ENCODE peak calls at places on chromosome 22, in six cellular contexts. F is fibroblast of lung, I is PC-3, S is cardiac muscle cell, E is AG04449, C is MM.1S. P is an unnamed sample.

GRCh38 chr22:45510376-45511232 is 7.9 kb downstream of the FBLN1 start:
- DNase-seq in C (no peak), S (no peak), E (no peak), I (no peak), F (peak), P (no peak)

GRCh38 chr22:28139993-28140392 is 220.9 kb upstream of the PITPNB start:
- DNase-seq in E (peak), S (peak), F (peak), C (no peak), I (peak), P (peak)

GRCh38 chr22:46065733-46066454 is 84.4 kb upstream of the PPARA start:
- DNase-seq in F (no peak), C (no peak), S (no peak), E (no peak), I (peak), P (peak)

GRCh38 chr22:32158712-32159533 is at the start of gene C22orf42:
- DNase-seq in I (no peak), S (no peak), C (no peak), E (no peak), F (no peak), P (no peak)

GRCh38 chr22:39520874-39521857 is 804 bp downstream of the ATF4 start:
- DNase-seq in E (no peak), C (peak), S (peak), I (peak), F (peak), P (peak)

GRCh38 chr22:46833228-46833627 is 70.8 kb downstream of the TBC1D22A start:
- DNase-seq in C (no peak), S (peak), E (no peak), I (no peak), F (peak), P (peak)

GRCh38 chr22:25853902-25854301 is 111.9 kb downstream of the MYO18B start:
- DNase-seq in C (no peak), F (no peak), S (no peak), E (no peak), I (peak), P (no peak)

GRCh38 chr22:27419473-27419872 is 382.1 kb downstream of the MN1 start:
- DNase-seq in E (no peak), I (no peak), S (no peak), C (no peak), F (peak), P (no peak)

GRCh38 chr22:45671783-45672563 is at the start of gene ATXN10:
- DNase-seq in S (peak), E (no peak), C (peak), F (peak), I (peak), P (peak)

GRCh38 chr22:39101226-39101625 is 4.2 kb downstream of the APOBEC3H start:
- DNase-seq in S (no peak), F (no peak), E (no peak), I (no peak), C (no peak), P (no peak)

GRCh38 chr22:41367680-41368542 is 13.8 kb upstream of the TEF start:
- DNase-seq in E (no peak), S (no peak), C (no peak), F (peak), I (no peak), P (peak)

GRCh38 chr22:31160328-31160978 is 471 bp downstream of the RNF185 start:
- DNase-seq in C (no peak), I (no peak), S (peak), E (no peak), F (peak), P (peak)

GRCh38 chr22:40021401-40022000 is 26.7 kb downstream of the FAM83F start:
- DNase-seq in S (no peak), F (no peak), C (no peak), I (no peak), E (no peak), P (no peak)

GRCh38 chr22:46089426-46090041 is 60.8 kb upstream of the PPARA start:
- DNase-seq in F (no peak), E (no peak), I (no peak), S (no peak), C (no peak), P (no peak)

GRCh38 chr22:20131856-20132685 is 467 bp downstream of the ZDHHC8 start:
- DNase-seq in S (no peak), I (no peak), C (no peak), E (no peak), F (no peak), P (no peak)

GRCh38 chr22:25827415-25827814 is 85.4 kb downstream of the MYO18B start:
- DNase-seq in I (no peak), F (no peak), C (no peak), S (no peak), E (no peak), P (no peak)

GRCh38 chr22:40421941-40422340 is 51.5 kb downstream of the SGSM3 start:
- DNase-seq in I (no peak), F (no peak), S (no peak), E (no peak), C (no peak), P (no peak)

GRCh38 chr22:49400136-49400865 is 427.4 kb downstream of the BRD1 start:
- DNase-seq in F (peak), C (no peak), E (no peak), I (peak), S (no peak), P (no peak)

GRCh38 chr22:11066458-11067285 is 4461.3 kb upstream of the OR11H1 start:
- DNase-seq in C (no peak), S (no peak), F (no peak), E (no peak), I (no peak), P (no peak)

GRCh38 chr22:36419912-36420882 is 32.4 kb upstream of the MYH9 start:
- DNase-seq in E (no peak), C (no peak), I (no peak), S (no peak), F (no peak), P (no peak)

GRCh38 chr22:33658775-33659174 is 261.5 kb downstream of the LARGE1 start:
- DNase-seq in S (no peak), F (no peak), I (no peak), C (no peak), E (no peak), P (no peak)

GRCh38 chr22:22593964-22594656 is 35.0 kb upstream of the PRAME start:
- DNase-seq in I (peak), C (peak), S (no peak), F (peak), E (no peak), P (peak)

GRCh38 chr22:27558658-27559371 is 242.7 kb downstream of the MN1 start:
- DNase-seq in E (no peak), I (no peak), S (no peak), F (no peak), C (no peak), P (no peak)

GRCh38 chr22:46660604-46661201 is 40.5 kb downstream of the GRAMD4 start:
- DNase-seq in E (no peak), C (no peak), I (no peak), F (no peak), S (no peak), P (no peak)

GRCh38 chr22:47178339-47178738 is 415.9 kb downstream of the TBC1D22A start:
- DNase-seq in E (no peak), C (no peak), F (no peak), I (no peak), S (no peak), P (no peak)

GRCh38 chr22:50180727-50181521 is 4.8 kb upstream of the TRABD start:
- DNase-seq in S (no peak), F (no peak), E (no peak), C (no peak), I (no peak), P (no peak)

GRCh38 chr22:30600925-30601324 is 6.0 kb upstream of the TCN2 start:
- DNase-seq in C (no peak), F (no peak), I (no peak), E (no peak), S (no peak), P (no peak)

GRCh38 chr22:39622881-39623367 is 52.4 kb downstream of the CACNA1I start:
- DNase-seq in F (peak), E (no peak), S (peak), I (peak), C (peak), P (no peak)

GRCh38 chr22:31272522-31273446 is 19.5 kb downstream of the PIK3IP1 start:
- DNase-seq in F (peak), E (no peak), I (peak), S (peak), C (peak), P (peak)

GRCh38 chr22:22720724-22721261 is 76.4 kb downstream of the GGTLC2 start:
- DNase-seq in F (no peak), E (no peak), C (peak), I (no peak), S (no peak), P (no peak)

GRCh38 chr22:48714231-48714630 is 1113.4 kb downstream of the BRD1 start:
- DNase-seq in I (no peak), E (no peak), F (no peak), C (no peak), S (no peak), P (no peak)

GRCh38 chr22:31179345-31179744 is 19.4 kb downstream of the RNF185 start:
- DNase-seq in F (peak), E (no peak), I (peak), C (no peak), S (no peak), P (peak)

GRCh38 chr22:34395370-34395769 is 475.1 kb upstream of the LARGE1 start:
- DNase-seq in E (no peak), S (no peak), I (no peak), C (no peak), F (no peak), P (no peak)

GRCh38 chr22:46043816-46044717 is 67.1 kb upstream of the WNT7B start:
- DNase-seq in E (no peak), I (peak), S (no peak), F (peak), C (no peak), P (peak)

GRCh38 chr22:20238567-20239062 is 29.5 kb downstream of the RTN4R start:
- DNase-seq in F (no peak), C (peak), I (peak), E (no peak), S (peak), P (no peak)

GRCh38 chr22:20196094-20196840 is 45.4 kb upstream of the CCDC188 start:
- DNase-seq in I (no peak), S (no peak), E (no peak), F (no peak), C (no peak), P (no peak)

DNA sequence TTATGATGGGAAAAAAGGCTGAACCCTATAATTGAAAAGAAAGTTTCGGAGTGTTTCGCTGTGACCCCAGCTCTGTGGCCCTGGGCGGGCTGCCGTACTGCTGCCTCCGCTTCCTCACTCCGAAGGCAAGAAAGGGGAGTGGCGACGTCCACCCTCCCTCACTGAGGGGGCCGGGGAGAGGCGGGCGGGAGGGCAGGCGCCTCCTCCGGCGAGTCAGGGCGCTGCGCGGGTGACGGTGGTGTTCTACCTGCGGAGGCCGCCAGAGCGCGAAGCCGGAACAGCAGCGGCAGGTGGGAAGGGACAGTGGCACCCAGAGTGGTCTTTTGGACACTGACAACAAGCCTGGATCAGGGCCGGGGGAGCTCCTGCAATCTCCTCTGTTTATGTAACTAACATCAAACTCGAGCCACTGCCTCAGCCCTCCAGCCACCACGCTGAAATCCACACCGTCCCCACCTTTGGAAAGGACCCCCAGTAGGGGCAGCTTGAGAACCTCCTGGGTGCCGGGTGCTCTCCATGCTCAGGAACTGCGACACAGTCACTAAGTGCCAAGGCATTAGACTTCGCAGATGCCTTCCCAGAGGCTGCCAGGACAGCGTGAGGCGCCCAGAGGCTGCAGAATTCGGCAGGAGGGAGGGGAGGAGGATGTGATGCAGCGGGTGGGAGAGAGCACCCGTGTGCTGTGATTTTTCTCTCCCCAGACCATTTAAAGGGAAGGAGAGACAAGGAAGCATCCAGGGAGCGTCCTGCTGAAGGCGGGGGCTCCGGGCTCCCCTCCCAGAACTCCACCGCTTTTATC is 25.5 kb downstream of the BID start:
- DNase-seq in S (peak), E (no peak), C (no peak), F (no peak), I (no peak), P (no peak)
- TF ChIP-seq CTCF in S (peak), E (no peak), C (no peak), F (peak), I (no peak), P (peak)

GRCh38 chr22:43171607-43172006 is 15.3 kb downstream of the TTLL12 start:
- DNase-seq in C (no peak), I (no peak), S (no peak), E (no peak), F (no peak), P (no peak)
- H3K4me3 ChIP-seq in C (no peak), I (no peak), S (no peak), E (no peak), F (no peak), P (no peak)

GRCh38 chr22:44002324-44002723 is 21.8 kb upstream of the PARVB start:
- DNase-seq in C (no peak), S (no peak), I (no peak), E (no peak), F (no peak), P (no peak)

GRCh38 chr22:44003016-44003775 is 20.9 kb upstream of the PARVB start:
- DNase-seq in F (no peak), E (no peak), I (no peak), C (no peak), S (no peak), P (no peak)

GRCh38 chr22:44000123-44000522 is 24.0 kb upstream of the PARVB start:
- DNase-seq in F (no peak), C (no peak), S (no peak), I (no peak), E (no peak), P (no peak)

GRCh38 chr22:44005524-44005923 is 18.6 kb upstream of the PARVB start:
- DNase-seq in F (no peak), E (no peak), C (no peak), S (no peak), I (no peak), P (no peak)

DNA sequence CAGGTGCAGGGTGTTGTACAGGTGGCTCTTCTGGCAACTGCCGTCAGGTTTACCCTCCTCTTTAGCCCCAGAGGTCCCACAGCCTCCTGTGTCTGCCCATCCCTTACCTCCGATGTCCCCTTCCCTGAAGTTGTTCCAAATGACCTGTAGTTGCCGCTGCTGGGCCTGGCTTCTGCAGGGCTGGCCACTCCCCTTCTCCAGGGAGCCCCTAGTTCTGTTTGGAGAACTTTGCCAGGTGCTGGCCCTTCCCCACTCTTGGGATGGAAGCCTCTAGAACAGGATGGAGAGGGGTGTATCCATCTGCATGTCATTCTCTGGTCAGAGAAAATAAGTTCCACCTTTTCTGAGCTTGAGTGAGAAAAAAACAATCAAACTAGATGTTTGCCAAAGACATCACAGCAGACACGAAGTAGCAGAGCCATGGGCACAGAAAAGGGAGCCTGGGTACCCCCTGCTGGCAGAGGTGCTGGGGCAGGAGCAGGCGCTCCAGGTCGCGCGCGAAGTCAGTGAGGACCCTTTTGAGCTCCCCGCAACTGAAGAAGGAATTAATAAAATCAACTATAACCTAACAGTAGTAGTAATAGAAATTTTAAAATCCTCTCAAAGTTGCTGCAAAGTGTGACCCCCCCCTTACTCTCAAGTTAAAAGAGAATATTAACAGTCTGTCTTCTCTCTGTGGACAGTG is 20.2 kb upstream of the PARVB start:
- DNase-seq in C (no peak), F (no peak), E (no peak), S (peak), I (no peak), P (no peak)
- TF ChIP-seq CTCF in C (no peak), F (no peak), E (peak), S (peak), I (no peak), P (peak)

DNA sequence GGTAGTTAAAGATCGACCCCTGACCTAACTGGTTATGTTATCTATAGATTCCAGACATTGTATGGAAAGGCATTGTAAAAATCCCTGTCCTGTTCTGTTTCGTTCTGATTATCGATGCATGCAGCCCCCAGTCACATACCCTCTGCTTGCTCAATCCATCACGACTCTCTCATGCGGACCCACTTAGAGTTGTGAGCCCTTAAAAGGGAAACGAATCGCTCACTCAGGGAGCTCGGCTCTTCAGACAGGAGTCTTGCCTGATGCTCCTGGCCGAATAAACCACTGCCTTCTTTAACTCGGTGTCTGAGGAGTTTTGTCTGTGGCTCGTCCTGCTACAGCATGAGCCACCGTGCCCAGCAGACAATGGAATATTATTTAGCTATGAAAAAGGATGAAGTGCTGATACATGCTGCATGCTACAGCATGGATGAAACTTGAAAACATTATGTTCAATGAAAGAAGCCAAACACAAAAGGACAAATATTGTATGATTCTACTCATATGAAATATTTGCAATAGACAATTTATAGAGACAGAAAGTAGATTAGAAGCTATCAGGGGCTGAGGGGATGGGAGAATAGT is 12.0 kb upstream of the LGALS2 start:
- DNase-seq in E (no peak), S (no peak), I (no peak), F (no peak), C (no peak), P (no peak)
- H3K4me3 ChIP-seq in E (peak), S (no peak), I (no peak), F (peak), C (peak), P (no peak)

GRCh38 chr22:23858484-23858815 is 775 bp downstream of the SLC2A11 start:
- DNase-seq in F (no peak), S (no peak), I (no peak), E (no peak), C (no peak), P (no peak)

GRCh38 chr22:23859201-23859600 is 1.5 kb downstream of the SLC2A11 start:
- DNase-seq in F (no peak), I (no peak), C (no peak), S (no peak), E (no peak), P (no peak)

GRCh38 chr22:23856721-23857605 is 712 bp upstream of the SLC2A11 start:
- DNase-seq in E (no peak), I (no peak), F (peak), C (peak), S (peak), P (peak)

GRCh38 chr22:23862103-23862502 is 4.4 kb downstream of the SLC2A11 start:
- DNase-seq in S (peak), E (no peak), C (peak), F (peak), I (peak), P (peak)

GRCh38 chr22:23857606-23858483 is at the start of gene SLC2A11:
- DNase-seq in F (peak), S (peak), E (peak), I (peak), C (peak), P (peak)
- TF ChIP-seq CTCF in F (peak), S (no peak), E (peak), I (no peak), C (peak), P (peak)

P was measured in astrocyte of the spinal cord.